ENCODE peak calls at places on chromosomes 11 and 22, in four cellular contexts. C is Ammon's horn; F is suprapubic skin; S is activated CD4-positive, alpha-beta T cell treated with anti-CD3 and anti-CD28 coated beads, Interleukin-2, amount 10 ng/mL, durations not matched to agents 7 days and 5 days. H is an unnamed sample.
A peak's percentile ranks its signal among the peaks of the same experiment; 100 is the strongest.

GRCh38 chr11:70488171-70488570 is 89.8 kb downstream of the CTTN start:
- DNase-seq in C (no peak), F (no peak), S (no peak), H (no peak)

GRCh38 chr11:47106839-47107520 is 69.7 kb downstream of the ARFGAP2 start:
- DNase-seq in C (peak; percentile 87), F (no peak), S (no peak), H (no peak)

GRCh38 chr11:114058871-114059277 is 637 bp upstream of the ZBTB16 start:
- DNase-seq in C (no peak), F (no peak), S (no peak), H (peak; percentile 13)

GRCh38 chr11:76803023-76803422 is 19.9 kb downstream of the TSKU start:
- DNase-seq in C (no peak), F (peak; percentile 85), S (no peak), H (no peak)

GRCh38 chr11:88704505-88704904 is 361.3 kb downstream of the GRM5 start:
- DNase-seq in C (no peak), F (no peak), S (peak; percentile 9), H (no peak)

GRCh38 chr11:14248577-14248976 is 110.4 kb downstream of the RRAS2 start:
- DNase-seq in C (peak; percentile 87), F (no peak), S (peak; percentile 47), H (no peak)

GRCh38 chr11:2701230-2701629 is 1.4 kb upstream of the KCNQ1OT1 start:
- DNase-seq in C (no peak), F (peak; percentile 73), S (no peak), H (no peak)

GRCh38 chr22:40281717-40282116 is 64.6 kb upstream of the ADSL start:
- DNase-seq in C (no peak), F (no peak), S (no peak), H (no peak)

GRCh38 chr22:46377566-46378498 is 42.3 kb downstream of the TRMU start:
- DNase-seq in C (no peak), F (no peak), S (no peak), H (no peak)

GRCh38 chr11:126305699-126306098 is 1.8 kb downstream of the DCPS start:
- DNase-seq in C (no peak), F (no peak), S (peak; percentile 45), H (peak; percentile 34)

GRCh38 chr11:12434255-12434654 is 56.9 kb downstream of the PARVA start:
- DNase-seq in C (no peak), F (no peak), S (no peak), H (no peak)

GRCh38 chr22:28123989-28124766 is 205.1 kb upstream of the PITPNB start:
- DNase-seq in C (no peak), F (no peak), S (no peak), H (no peak)

GRCh38 chr11:77771135-77771534 is 49.4 kb downstream of the RSF1 start:
- DNase-seq in C (no peak), F (no peak), S (no peak), H (no peak)